ENCODE peak calls at places on chromosomes 16 and 17, in five cellular contexts. One of them, this sample, is unnamed. For H3K36me3, the result is how much of the 10 kb centered on the place peaks cover.

GRCh38 chr17:9370464-9370863 is 205.2 kb downstream of the STX8 start:
- DNase-seq in K562: no peak
- DNase-seq in neural progenitor cell: no peak
- DNase-seq in body of pancreas: no peak
- DNase-seq in effector memory CD4-positive, alpha-beta T cell: no peak
- DNase-seq in this sample: no peak

GRCh38 chr17:2438823-2439222 is 38.0 kb upstream of the MNT start:
- DNase-seq in K562: no peak
- DNase-seq in neural progenitor cell: no peak
- DNase-seq in body of pancreas: no peak
- DNase-seq in effector memory CD4-positive, alpha-beta T cell: no peak
- DNase-seq in this sample: no peak

GRCh38 chr16:17313085-17313611 is 157.6 kb downstream of the XYLT1 start:
- DNase-seq in K562: no peak
- DNase-seq in neural progenitor cell: no peak
- DNase-seq in body of pancreas: peak
- DNase-seq in effector memory CD4-positive, alpha-beta T cell: no peak
- DNase-seq in this sample: no peak

GRCh38 chr16:75267631-75268264 is 16.3 kb upstream of the BCAR1 start:
- DNase-seq in K562: no peak
- DNase-seq in neural progenitor cell: no peak
- DNase-seq in body of pancreas: peak
- DNase-seq in effector memory CD4-positive, alpha-beta T cell: no peak
- DNase-seq in this sample: no peak

GRCh38 chr16:20928774-20929411 is 28.3 kb downstream of the LYRM1 start:
- DNase-seq in K562: no peak
- DNase-seq in neural progenitor cell: no peak
- DNase-seq in body of pancreas: no peak
- DNase-seq in effector memory CD4-positive, alpha-beta T cell: no peak
- DNase-seq in this sample: no peak

GRCh38 chr16:69535123-69536050 is 30.4 kb upstream of the NFAT5 start:
- DNase-seq in K562: no peak
- DNase-seq in neural progenitor cell: no peak
- DNase-seq in body of pancreas: no peak
- DNase-seq in effector memory CD4-positive, alpha-beta T cell: no peak
- DNase-seq in this sample: no peak

GRCh38 chr17:80667462-80668277 is 123.0 kb downstream of the RPTOR start:
- DNase-seq in K562: no peak
- DNase-seq in neural progenitor cell: no peak
- DNase-seq in body of pancreas: no peak
- DNase-seq in effector memory CD4-positive, alpha-beta T cell: no peak
- DNase-seq in this sample: no peak

GRCh38 chr17:82696916-82697807 is 1.3 kb downstream of the RAB40B start:
- DNase-seq in K562: no peak
- DNase-seq in neural progenitor cell: peak
- DNase-seq in body of pancreas: no peak
- DNase-seq in effector memory CD4-positive, alpha-beta T cell: no peak
- DNase-seq in this sample: no peak

GRCh38 chr17:7889166-7889584 is 586 bp downstream of the CHD3 start:
- DNase-seq in K562: no peak
- DNase-seq in neural progenitor cell: peak
- DNase-seq in body of pancreas: peak
- DNase-seq in effector memory CD4-positive, alpha-beta T cell: no peak
- DNase-seq in this sample: peak

GRCh38 chr17:65498831-65499230 is 62.6 kb downstream of the AXIN2 start:
- DNase-seq in K562: no peak
- DNase-seq in neural progenitor cell: peak
- DNase-seq in body of pancreas: no peak
- DNase-seq in effector memory CD4-positive, alpha-beta T cell: no peak
- DNase-seq in this sample: no peak

GRCh38 chr17:41537990-41538389 is 9.9 kb upstream of the KRT19 start:
- DNase-seq in K562: no peak
- DNase-seq in neural progenitor cell: no peak
- DNase-seq in body of pancreas: no peak
- DNase-seq in effector memory CD4-positive, alpha-beta T cell: no peak
- DNase-seq in this sample: no peak

GRCh38 chr17:21363776-21364642 is 12.1 kb upstream of the KCNJ12 start:
- DNase-seq in K562: no peak
- DNase-seq in neural progenitor cell: no peak
- DNase-seq in body of pancreas: no peak
- DNase-seq in effector memory CD4-positive, alpha-beta T cell: no peak
- DNase-seq in this sample: no peak

GRCh38 chr16:81752876-81753227 is 26.2 kb upstream of the PLCG2 start:
- DNase-seq in K562: no peak
- DNase-seq in neural progenitor cell: no peak
- DNase-seq in body of pancreas: no peak
- DNase-seq in effector memory CD4-positive, alpha-beta T cell: no peak
- DNase-seq in this sample: no peak

GRCh38 chr17:81583589-81584337 is 31.6 kb upstream of the FAAP100 start:
- DNase-seq in K562: no peak
- DNase-seq in neural progenitor cell: no peak
- DNase-seq in body of pancreas: no peak
- DNase-seq in effector memory CD4-positive, alpha-beta T cell: no peak
- DNase-seq in this sample: no peak

GRCh38 chr17:63930951-63931575 is 1.1 kb downstream of the CD79B start:
- DNase-seq in K562: peak
- DNase-seq in neural progenitor cell: peak
- DNase-seq in body of pancreas: peak
- DNase-seq in effector memory CD4-positive, alpha-beta T cell: peak
- DNase-seq in this sample: no peak

GRCh38 chr16:25700547-25700946 is 8.8 kb downstream of the HS3ST4 start:
- DNase-seq in K562: no peak
- DNase-seq in neural progenitor cell: no peak
- DNase-seq in body of pancreas: no peak
- DNase-seq in effector memory CD4-positive, alpha-beta T cell: no peak
- DNase-seq in this sample: no peak

GRCh38 chr16:30472328-30472942 is at the start of gene ITGAL:
- DNase-seq in K562: no peak
- DNase-seq in neural progenitor cell: no peak
- DNase-seq in body of pancreas: peak
- DNase-seq in effector memory CD4-positive, alpha-beta T cell: peak
- DNase-seq in this sample: no peak

GRCh38 chr17:6711081-6711674 is 2.0 kb downstream of the SLC13A5 start:
- DNase-seq in K562: no peak
- DNase-seq in neural progenitor cell: no peak
- DNase-seq in body of pancreas: no peak
- DNase-seq in effector memory CD4-positive, alpha-beta T cell: no peak
- DNase-seq in this sample: no peak

GRCh38 chr17:56781944-56782737 is 51.6 kb downstream of the C17orf67 start:
- DNase-seq in K562: no peak
- DNase-seq in neural progenitor cell: no peak
- DNase-seq in body of pancreas: no peak
- DNase-seq in effector memory CD4-positive, alpha-beta T cell: no peak
- DNase-seq in this sample: no peak

GRCh38 chr17:74407384-74407783 is 24.5 kb upstream of the GPRC5C start:
- DNase-seq in K562: no peak
- DNase-seq in neural progenitor cell: no peak
- DNase-seq in body of pancreas: peak
- DNase-seq in effector memory CD4-positive, alpha-beta T cell: no peak
- DNase-seq in this sample: no peak

GRCh38 chr17:789160-789840 is 7.1 kb downstream of the MRM3 start:
- DNase-seq in K562: no peak
- DNase-seq in neural progenitor cell: no peak
- DNase-seq in body of pancreas: no peak
- DNase-seq in effector memory CD4-positive, alpha-beta T cell: no peak
- DNase-seq in this sample: no peak

GRCh38 chr16:66923866-66924265 is 1.5 kb downstream of the RRAD start:
- DNase-seq in K562: no peak
- DNase-seq in neural progenitor cell: no peak
- DNase-seq in body of pancreas: no peak
- DNase-seq in effector memory CD4-positive, alpha-beta T cell: no peak
- DNase-seq in this sample: no peak

GRCh38 chr17:8069587-8069860 is 18.0 kb downstream of the ALOX12B start:
- DNase-seq in K562: no peak
- DNase-seq in neural progenitor cell: no peak
- DNase-seq in body of pancreas: no peak
- DNase-seq in effector memory CD4-positive, alpha-beta T cell: no peak
- DNase-seq in this sample: no peak

GRCh38 chr16:9384141-9384540 is 292.7 kb downstream of the HAPSTR1 start:
- DNase-seq in K562: no peak
- DNase-seq in neural progenitor cell: no peak
- DNase-seq in body of pancreas: no peak
- DNase-seq in effector memory CD4-positive, alpha-beta T cell: no peak
- DNase-seq in this sample: no peak

GRCh38 chr17:51597340-51597739 is 337.0 kb downstream of the UTP18 start:
- DNase-seq in K562: no peak
- DNase-seq in neural progenitor cell: no peak
- DNase-seq in body of pancreas: no peak
- DNase-seq in effector memory CD4-positive, alpha-beta T cell: no peak
- DNase-seq in this sample: no peak
- H3K27ac ChIP-seq in K562: no peak
- H3K27ac ChIP-seq in neural progenitor cell: no peak
- H3K27ac ChIP-seq in body of pancreas: no peak
- H3K27ac ChIP-seq in effector memory CD4-positive, alpha-beta T cell: no peak
- H3K27ac ChIP-seq in this sample: no peak

DNA sequence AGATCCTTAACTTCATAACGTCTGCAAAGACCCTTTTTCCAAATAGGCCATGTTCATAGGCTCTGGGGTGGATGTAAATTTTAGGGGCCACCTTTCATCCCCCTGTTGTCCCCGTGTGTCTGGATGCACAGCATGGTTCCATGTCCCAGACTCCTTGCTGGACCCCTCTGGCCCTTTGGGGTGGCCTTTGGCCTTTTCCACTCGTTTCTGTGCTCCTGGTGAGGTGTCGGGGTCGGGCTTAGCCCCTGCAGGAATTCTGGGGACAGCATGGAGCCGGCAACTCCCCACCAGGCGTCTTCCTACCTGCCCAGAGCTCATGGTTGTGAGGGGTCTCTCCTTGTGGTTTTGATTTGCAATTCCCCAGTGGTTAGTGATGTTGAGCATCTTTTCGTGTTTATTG is 183.5 kb downstream of the SEC14L1 start:
- DNase-seq in K562: no peak
- DNase-seq in neural progenitor cell: no peak
- DNase-seq in body of pancreas: no peak
- DNase-seq in effector memory CD4-positive, alpha-beta T cell: no peak
- DNase-seq in this sample: peak
- H3K36me3 ChIP-seq in K562: under half
- H3K36me3 ChIP-seq in neural progenitor cell: under half
- H3K36me3 ChIP-seq in body of pancreas: under half
- H3K36me3 ChIP-seq in effector memory CD4-positive, alpha-beta T cell: under half
- H3K36me3 ChIP-seq in this sample: half or more

GRCh38 chr17:49637050-49637449 is 40.8 kb downstream of the SPOP start:
- DNase-seq in K562: no peak
- DNase-seq in neural progenitor cell: no peak
- DNase-seq in body of pancreas: no peak
- DNase-seq in effector memory CD4-positive, alpha-beta T cell: no peak
- DNase-seq in this sample: no peak
- H3K27ac ChIP-seq in K562: no peak
- H3K27ac ChIP-seq in neural progenitor cell: no peak
- H3K27ac ChIP-seq in body of pancreas: no peak
- H3K27ac ChIP-seq in effector memory CD4-positive, alpha-beta T cell: no peak
- H3K27ac ChIP-seq in this sample: no peak

GRCh38 chr17:35545150-35545549 is 7.7 kb upstream of the SLFN12L start:
- DNase-seq in K562: no peak
- DNase-seq in neural progenitor cell: no peak
- DNase-seq in body of pancreas: no peak
- DNase-seq in effector memory CD4-positive, alpha-beta T cell: no peak
- DNase-seq in this sample: no peak
- H3K36me3 ChIP-seq in K562: under half
- H3K36me3 ChIP-seq in neural progenitor cell: under half
- H3K36me3 ChIP-seq in body of pancreas: under half
- H3K36me3 ChIP-seq in effector memory CD4-positive, alpha-beta T cell: under half
- H3K36me3 ChIP-seq in this sample: under half

GRCh38 chr17:34409352-34409751 is 46.3 kb upstream of the CCL1 start:
- DNase-seq in K562: no peak
- DNase-seq in neural progenitor cell: no peak
- DNase-seq in body of pancreas: no peak
- DNase-seq in effector memory CD4-positive, alpha-beta T cell: no peak
- DNase-seq in this sample: no peak
- H3K27ac ChIP-seq in K562: no peak
- H3K27ac ChIP-seq in neural progenitor cell: no peak
- H3K27ac ChIP-seq in body of pancreas: no peak
- H3K27ac ChIP-seq in effector memory CD4-positive, alpha-beta T cell: no peak
- H3K27ac ChIP-seq in this sample: no peak

GRCh38 chr17:40020146-40020545 is 4.9 kb downstream of the CSF3 start:
- DNase-seq in K562: no peak
- DNase-seq in neural progenitor cell: no peak
- DNase-seq in body of pancreas: no peak
- DNase-seq in effector memory CD4-positive, alpha-beta T cell: no peak
- DNase-seq in this sample: no peak
- H3K36me3 ChIP-seq in K562: half or more
- H3K36me3 ChIP-seq in neural progenitor cell: under half
- H3K36me3 ChIP-seq in body of pancreas: under half
- H3K36me3 ChIP-seq in effector memory CD4-positive, alpha-beta T cell: under half
- H3K36me3 ChIP-seq in this sample: half or more

GRCh38 chr16:84594725-84595038 is 23.2 kb downstream of the COTL1 start:
- DNase-seq in K562: no peak
- DNase-seq in neural progenitor cell: no peak
- DNase-seq in body of pancreas: no peak
- DNase-seq in effector memory CD4-positive, alpha-beta T cell: no peak
- DNase-seq in this sample: no peak
- H3K27ac ChIP-seq in K562: peak
- H3K27ac ChIP-seq in neural progenitor cell: no peak
- H3K27ac ChIP-seq in body of pancreas: peak
- H3K27ac ChIP-seq in effector memory CD4-positive, alpha-beta T cell: peak
- H3K27ac ChIP-seq in this sample: no peak

GRCh38 chr16:27543801-27544200 is 5.9 kb downstream of the GTF3C1 start:
- DNase-seq in K562: no peak
- DNase-seq in neural progenitor cell: no peak
- DNase-seq in body of pancreas: no peak
- DNase-seq in effector memory CD4-positive, alpha-beta T cell: no peak
- DNase-seq in this sample: no peak

GRCh38 chr16:27547851-27548250 is 1.9 kb downstream of the GTF3C1 start:
- DNase-seq in K562: no peak
- DNase-seq in neural progenitor cell: no peak
- DNase-seq in body of pancreas: no peak
- DNase-seq in effector memory CD4-positive, alpha-beta T cell: no peak
- DNase-seq in this sample: no peak

GRCh38 chr16:27547134-27547533 is 2.6 kb downstream of the GTF3C1 start:
- DNase-seq in K562: peak
- DNase-seq in neural progenitor cell: no peak
- DNase-seq in body of pancreas: peak
- DNase-seq in effector memory CD4-positive, alpha-beta T cell: no peak
- DNase-seq in this sample: no peak

GRCh38 chr16:27549607-27549856 is 181 bp downstream of the GTF3C1 start:
- DNase-seq in K562: no peak
- DNase-seq in neural progenitor cell: no peak
- DNase-seq in body of pancreas: no peak
- DNase-seq in effector memory CD4-positive, alpha-beta T cell: no peak
- DNase-seq in this sample: no peak

GRCh38 chr16:27544671-27545070 is 5.0 kb downstream of the GTF3C1 start:
- DNase-seq in K562: no peak
- DNase-seq in neural progenitor cell: no peak
- DNase-seq in body of pancreas: no peak
- DNase-seq in effector memory CD4-positive, alpha-beta T cell: no peak
- DNase-seq in this sample: no peak
- H3K36me3 ChIP-seq in K562: half or more
- H3K36me3 ChIP-seq in neural progenitor cell: under half
- H3K36me3 ChIP-seq in body of pancreas: under half
- H3K36me3 ChIP-seq in effector memory CD4-positive, alpha-beta T cell: half or more
- H3K36me3 ChIP-seq in this sample: half or more

GRCh38 chr17:47240375-47240764 is 13.3 kb upstream of the ITGB3 start:
- DNase-seq in K562: no peak
- DNase-seq in neural progenitor cell: no peak
- DNase-seq in body of pancreas: no peak
- DNase-seq in effector memory CD4-positive, alpha-beta T cell: no peak
- DNase-seq in this sample: no peak
- H3K27ac ChIP-seq in K562: peak
- H3K27ac ChIP-seq in neural progenitor cell: no peak
- H3K27ac ChIP-seq in body of pancreas: peak
- H3K27ac ChIP-seq in effector memory CD4-positive, alpha-beta T cell: no peak
- H3K27ac ChIP-seq in this sample: no peak